ENCODE peak calls at places on chromosomes 1 and 21, in nine cellular contexts. One of them, this sample, is unnamed.

GRCh38 chr21:42695324-42696025 is 42.1 kb downstream of the PDE9A start:
- DNase-seq in activated naive CD4-positive, alpha-beta T cell treated with anti-CD3 and anti-CD28 coated beads, Interleukin-2, amount 10 ng/mL, durations not matched to agents 7 days and 5 days: no peak
- DNase-seq in fibroblast of the conjunctiva: peak
- DNase-seq in activated CD4-positive, CD25-positive, alpha-beta regulatory T cell treated with anti-CD3 and anti-CD28 coated beads, Interleukin-2, amount 50 U/mL, for 16 hours: no peak
- DNase-seq in DMS 273 treated with DMSO at 0.1 percent for 48 hours: no peak
- DNase-seq in kidney tubule cell: peak
- DNase-seq in head of caudate nucleus: no peak
- DNase-seq in memory B cell: no peak
- DNase-seq in glutamatergic neuron: no peak
- DNase-seq in this sample: no peak

GRCh38 chr1:6547301-6547700 is 7.0 kb downstream of the NOL9 start:
- DNase-seq in activated naive CD4-positive, alpha-beta T cell treated with anti-CD3 and anti-CD28 coated beads, Interleukin-2, amount 10 ng/mL, durations not matched to agents 7 days and 5 days: no peak
- DNase-seq in fibroblast of the conjunctiva: no peak
- DNase-seq in activated CD4-positive, CD25-positive, alpha-beta regulatory T cell treated with anti-CD3 and anti-CD28 coated beads, Interleukin-2, amount 50 U/mL, for 16 hours: no peak
- DNase-seq in DMS 273 treated with DMSO at 0.1 percent for 48 hours: no peak
- DNase-seq in kidney tubule cell: peak
- DNase-seq in head of caudate nucleus: no peak
- DNase-seq in memory B cell: no peak
- DNase-seq in glutamatergic neuron: no peak
- DNase-seq in this sample: no peak

GRCh38 chr1:222561656-222562055 is 13.8 kb upstream of the HHIPL2 start:
- DNase-seq in activated naive CD4-positive, alpha-beta T cell treated with anti-CD3 and anti-CD28 coated beads, Interleukin-2, amount 10 ng/mL, durations not matched to agents 7 days and 5 days: no peak
- DNase-seq in fibroblast of the conjunctiva: no peak
- DNase-seq in activated CD4-positive, CD25-positive, alpha-beta regulatory T cell treated with anti-CD3 and anti-CD28 coated beads, Interleukin-2, amount 50 U/mL, for 16 hours: no peak
- DNase-seq in DMS 273 treated with DMSO at 0.1 percent for 48 hours: no peak
- DNase-seq in kidney tubule cell: no peak
- DNase-seq in head of caudate nucleus: no peak
- DNase-seq in memory B cell: no peak
- DNase-seq in glutamatergic neuron: no peak
- DNase-seq in this sample: no peak

GRCh38 chr1:212584092-212584886 is 24.3 kb upstream of the ATF3 start:
- DNase-seq in activated naive CD4-positive, alpha-beta T cell treated with anti-CD3 and anti-CD28 coated beads, Interleukin-2, amount 10 ng/mL, durations not matched to agents 7 days and 5 days: no peak
- DNase-seq in fibroblast of the conjunctiva: no peak
- DNase-seq in activated CD4-positive, CD25-positive, alpha-beta regulatory T cell treated with anti-CD3 and anti-CD28 coated beads, Interleukin-2, amount 50 U/mL, for 16 hours: no peak
- DNase-seq in DMS 273 treated with DMSO at 0.1 percent for 48 hours: no peak
- DNase-seq in kidney tubule cell: no peak
- DNase-seq in head of caudate nucleus: no peak
- DNase-seq in memory B cell: no peak
- DNase-seq in glutamatergic neuron: no peak
- DNase-seq in this sample: no peak

GRCh38 chr1:201634261-201634660 is 95.3 kb downstream of the NAV1 start:
- DNase-seq in activated naive CD4-positive, alpha-beta T cell treated with anti-CD3 and anti-CD28 coated beads, Interleukin-2, amount 10 ng/mL, durations not matched to agents 7 days and 5 days: no peak
- DNase-seq in fibroblast of the conjunctiva: no peak
- DNase-seq in activated CD4-positive, CD25-positive, alpha-beta regulatory T cell treated with anti-CD3 and anti-CD28 coated beads, Interleukin-2, amount 50 U/mL, for 16 hours: no peak
- DNase-seq in DMS 273 treated with DMSO at 0.1 percent for 48 hours: no peak
- DNase-seq in kidney tubule cell: no peak
- DNase-seq in head of caudate nucleus: no peak
- DNase-seq in memory B cell: no peak
- DNase-seq in glutamatergic neuron: no peak
- DNase-seq in this sample: no peak

GRCh38 chr1:80349218-80349617 is 1342.7 kb upstream of the ADGRL4 start:
- DNase-seq in activated naive CD4-positive, alpha-beta T cell treated with anti-CD3 and anti-CD28 coated beads, Interleukin-2, amount 10 ng/mL, durations not matched to agents 7 days and 5 days: no peak
- DNase-seq in fibroblast of the conjunctiva: no peak
- DNase-seq in activated CD4-positive, CD25-positive, alpha-beta regulatory T cell treated with anti-CD3 and anti-CD28 coated beads, Interleukin-2, amount 50 U/mL, for 16 hours: no peak
- DNase-seq in DMS 273 treated with DMSO at 0.1 percent for 48 hours: no peak
- DNase-seq in kidney tubule cell: no peak
- DNase-seq in head of caudate nucleus: no peak
- DNase-seq in memory B cell: no peak
- DNase-seq in glutamatergic neuron: no peak
- DNase-seq in this sample: no peak

GRCh38 chr1:167455786-167456446 is 62.4 kb downstream of the CD247 start:
- DNase-seq in activated naive CD4-positive, alpha-beta T cell treated with anti-CD3 and anti-CD28 coated beads, Interleukin-2, amount 10 ng/mL, durations not matched to agents 7 days and 5 days: peak
- DNase-seq in fibroblast of the conjunctiva: no peak
- DNase-seq in activated CD4-positive, CD25-positive, alpha-beta regulatory T cell treated with anti-CD3 and anti-CD28 coated beads, Interleukin-2, amount 50 U/mL, for 16 hours: no peak
- DNase-seq in DMS 273 treated with DMSO at 0.1 percent for 48 hours: no peak
- DNase-seq in kidney tubule cell: peak
- DNase-seq in head of caudate nucleus: no peak
- DNase-seq in memory B cell: no peak
- DNase-seq in glutamatergic neuron: no peak
- DNase-seq in this sample: peak

GRCh38 chr1:93615201-93616150 is 66.2 kb downstream of the BCAR3 start:
- DNase-seq in activated naive CD4-positive, alpha-beta T cell treated with anti-CD3 and anti-CD28 coated beads, Interleukin-2, amount 10 ng/mL, durations not matched to agents 7 days and 5 days: no peak
- DNase-seq in fibroblast of the conjunctiva: peak
- DNase-seq in activated CD4-positive, CD25-positive, alpha-beta regulatory T cell treated with anti-CD3 and anti-CD28 coated beads, Interleukin-2, amount 50 U/mL, for 16 hours: peak
- DNase-seq in DMS 273 treated with DMSO at 0.1 percent for 48 hours: no peak
- DNase-seq in kidney tubule cell: peak
- DNase-seq in head of caudate nucleus: no peak
- DNase-seq in memory B cell: no peak
- DNase-seq in glutamatergic neuron: peak
- DNase-seq in this sample: no peak

GRCh38 chr1:58818075-58818474 is 34.2 kb upstream of the JUN start:
- DNase-seq in activated naive CD4-positive, alpha-beta T cell treated with anti-CD3 and anti-CD28 coated beads, Interleukin-2, amount 10 ng/mL, durations not matched to agents 7 days and 5 days: no peak
- DNase-seq in fibroblast of the conjunctiva: peak
- DNase-seq in activated CD4-positive, CD25-positive, alpha-beta regulatory T cell treated with anti-CD3 and anti-CD28 coated beads, Interleukin-2, amount 50 U/mL, for 16 hours: no peak
- DNase-seq in DMS 273 treated with DMSO at 0.1 percent for 48 hours: no peak
- DNase-seq in kidney tubule cell: peak
- DNase-seq in head of caudate nucleus: no peak
- DNase-seq in memory B cell: no peak
- DNase-seq in glutamatergic neuron: no peak
- DNase-seq in this sample: no peak

GRCh38 chr1:66623812-66624211 is 89.9 kb downstream of the SGIP1 start:
- DNase-seq in activated naive CD4-positive, alpha-beta T cell treated with anti-CD3 and anti-CD28 coated beads, Interleukin-2, amount 10 ng/mL, durations not matched to agents 7 days and 5 days: no peak
- DNase-seq in fibroblast of the conjunctiva: peak
- DNase-seq in activated CD4-positive, CD25-positive, alpha-beta regulatory T cell treated with anti-CD3 and anti-CD28 coated beads, Interleukin-2, amount 50 U/mL, for 16 hours: no peak
- DNase-seq in DMS 273 treated with DMSO at 0.1 percent for 48 hours: no peak
- DNase-seq in kidney tubule cell: peak
- DNase-seq in head of caudate nucleus: no peak
- DNase-seq in memory B cell: no peak
- DNase-seq in glutamatergic neuron: no peak
- DNase-seq in this sample: no peak

GRCh38 chr21:44485254-44485793 is 30.0 kb downstream of the LRRC3 start:
- DNase-seq in activated naive CD4-positive, alpha-beta T cell treated with anti-CD3 and anti-CD28 coated beads, Interleukin-2, amount 10 ng/mL, durations not matched to agents 7 days and 5 days: no peak
- DNase-seq in fibroblast of the conjunctiva: peak
- DNase-seq in activated CD4-positive, CD25-positive, alpha-beta regulatory T cell treated with anti-CD3 and anti-CD28 coated beads, Interleukin-2, amount 50 U/mL, for 16 hours: peak
- DNase-seq in DMS 273 treated with DMSO at 0.1 percent for 48 hours: no peak
- DNase-seq in kidney tubule cell: no peak
- DNase-seq in head of caudate nucleus: no peak
- DNase-seq in memory B cell: no peak
- DNase-seq in glutamatergic neuron: peak
- DNase-seq in this sample: peak

GRCh38 chr1:66489146-66489545 is 44.8 kb upstream of the SGIP1 start:
- DNase-seq in activated naive CD4-positive, alpha-beta T cell treated with anti-CD3 and anti-CD28 coated beads, Interleukin-2, amount 10 ng/mL, durations not matched to agents 7 days and 5 days: no peak
- DNase-seq in fibroblast of the conjunctiva: no peak
- DNase-seq in activated CD4-positive, CD25-positive, alpha-beta regulatory T cell treated with anti-CD3 and anti-CD28 coated beads, Interleukin-2, amount 50 U/mL, for 16 hours: no peak
- DNase-seq in DMS 273 treated with DMSO at 0.1 percent for 48 hours: no peak
- DNase-seq in kidney tubule cell: peak
- DNase-seq in head of caudate nucleus: no peak
- DNase-seq in memory B cell: no peak
- DNase-seq in glutamatergic neuron: no peak
- DNase-seq in this sample: no peak

GRCh38 chr1:27049607-27050006 is 37.0 kb upstream of the TENT5B start:
- DNase-seq in activated naive CD4-positive, alpha-beta T cell treated with anti-CD3 and anti-CD28 coated beads, Interleukin-2, amount 10 ng/mL, durations not matched to agents 7 days and 5 days: peak
- DNase-seq in fibroblast of the conjunctiva: no peak
- DNase-seq in activated CD4-positive, CD25-positive, alpha-beta regulatory T cell treated with anti-CD3 and anti-CD28 coated beads, Interleukin-2, amount 50 U/mL, for 16 hours: no peak
- DNase-seq in DMS 273 treated with DMSO at 0.1 percent for 48 hours: peak
- DNase-seq in kidney tubule cell: no peak
- DNase-seq in head of caudate nucleus: no peak
- DNase-seq in memory B cell: no peak
- DNase-seq in glutamatergic neuron: no peak
- DNase-seq in this sample: no peak

GRCh38 chr1:187517508-187517907 is 688.8 kb downstream of the PLA2G4A start:
- DNase-seq in activated naive CD4-positive, alpha-beta T cell treated with anti-CD3 and anti-CD28 coated beads, Interleukin-2, amount 10 ng/mL, durations not matched to agents 7 days and 5 days: no peak
- DNase-seq in fibroblast of the conjunctiva: no peak
- DNase-seq in activated CD4-positive, CD25-positive, alpha-beta regulatory T cell treated with anti-CD3 and anti-CD28 coated beads, Interleukin-2, amount 50 U/mL, for 16 hours: no peak
- DNase-seq in DMS 273 treated with DMSO at 0.1 percent for 48 hours: peak
- DNase-seq in kidney tubule cell: no peak
- DNase-seq in head of caudate nucleus: no peak
- DNase-seq in memory B cell: no peak
- DNase-seq in glutamatergic neuron: no peak
- DNase-seq in this sample: no peak

This sample was measured in SK-N-SH.